ENCODE peak calls at places on chromosomes 13 and 19, in six cellular contexts. G, I, M, H, Y and L are unnamed samples.

GRCh38 chr13:94494021-94494420 is 14.5 kb upstream of the DCT start:
- DNase-seq in G (no peak), H (no peak), I (no peak), M (no peak), Y (no peak), L (no peak)

GRCh38 chr19:15129856-15130580 is 22.8 kb downstream of the SYDE1 start:
- DNase-seq in M (peak; percentile 86), G (no peak), Y (no peak), H (no peak), I (no peak), L (no peak)

GRCh38 chr19:56930647-56931592 is 90.4 kb upstream of the PEG3 start:
- DNase-seq in Y (no peak), H (no peak), G (no peak), M (no peak), I (no peak), L (no peak)

GRCh38 chr13:90746230-90746629 is 601.3 kb upstream of the MIR17HG start:
- DNase-seq in H (no peak), G (no peak), Y (no peak), M (no peak), I (no peak), L (no peak)

GRCh38 chr13:102191951-102192461 is 209.8 kb downstream of the FGF14 start:
- DNase-seq in M (peak; percentile 87), H (no peak), G (no peak), Y (no peak), I (no peak), L (peak; percentile 10)

GRCh38 chr19:47309038-47309437 is 623 bp upstream of the C5AR1 start:
- DNase-seq in I (no peak), H (no peak), G (peak; percentile 83), Y (no peak), M (no peak), L (no peak)

GRCh38 chr13:22357132-22357531 is 686.3 kb downstream of the FGF9 start:
- DNase-seq in H (no peak), G (no peak), M (peak; percentile 1), Y (no peak), I (no peak), L (peak; percentile 13)

GRCh38 chr13:31111136-31111535 is 50.6 kb downstream of the HSPH1 start:
- DNase-seq in Y (no peak), G (no peak), M (no peak), H (no peak), I (no peak), L (no peak)

GRCh38 chr19:18479964-18480723 is 41.7 kb downstream of the ELL start:
- DNase-seq in Y (peak; percentile 51), H (no peak), G (peak; percentile 90), M (no peak), I (peak; percentile 68), L (peak; percentile 53)

DNA sequence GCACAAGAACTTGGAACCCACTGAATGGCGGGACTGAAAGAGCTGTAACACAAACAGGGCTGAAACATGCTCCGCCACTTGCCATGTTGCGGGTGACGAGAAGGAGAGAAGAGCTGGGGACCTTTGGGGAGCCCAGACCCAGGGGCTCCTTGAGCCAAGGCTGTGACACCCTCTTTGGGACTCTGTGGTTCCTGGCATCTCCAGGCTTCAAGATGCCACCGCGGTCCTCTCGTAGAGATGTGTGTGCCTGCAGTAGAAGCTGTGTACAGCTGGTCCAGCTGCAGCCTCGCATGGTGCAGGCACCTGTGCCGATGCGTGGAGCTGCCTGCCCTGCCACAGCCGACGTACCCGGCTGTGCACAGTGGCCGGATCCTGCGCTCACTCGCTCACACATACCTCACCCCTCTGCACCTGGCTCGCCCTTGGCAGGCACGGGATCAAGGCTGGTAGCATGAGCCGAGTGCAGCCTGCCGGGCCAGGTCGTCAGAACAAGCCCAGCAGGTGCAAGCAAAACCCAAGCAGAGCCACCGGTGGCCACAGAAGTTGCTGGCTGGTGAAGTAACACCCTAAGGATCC is 1385.8 kb downstream of the PCDH9 start:
- DNase-seq in Y (no peak), I (no peak), H (no peak), M (no peak), G (peak; percentile 59), L (no peak)
- TF ChIP-seq CTCF in Y (no peak), I (no peak), H (no peak), M (no peak), G (no peak), L (no peak)

GRCh38 chr13:25329706-25330105 is 28.3 kb downstream of the NUP58 start:
- DNase-seq in Y (no peak), M (peak; percentile 70), I (no peak), H (no peak), G (no peak), L (no peak)

GRCh38 chr13:25319781-25320180 is 18.4 kb downstream of the NUP58 start:
- DNase-seq in Y (no peak), G (no peak), I (no peak), H (no peak), M (no peak), L (no peak)

DNA sequence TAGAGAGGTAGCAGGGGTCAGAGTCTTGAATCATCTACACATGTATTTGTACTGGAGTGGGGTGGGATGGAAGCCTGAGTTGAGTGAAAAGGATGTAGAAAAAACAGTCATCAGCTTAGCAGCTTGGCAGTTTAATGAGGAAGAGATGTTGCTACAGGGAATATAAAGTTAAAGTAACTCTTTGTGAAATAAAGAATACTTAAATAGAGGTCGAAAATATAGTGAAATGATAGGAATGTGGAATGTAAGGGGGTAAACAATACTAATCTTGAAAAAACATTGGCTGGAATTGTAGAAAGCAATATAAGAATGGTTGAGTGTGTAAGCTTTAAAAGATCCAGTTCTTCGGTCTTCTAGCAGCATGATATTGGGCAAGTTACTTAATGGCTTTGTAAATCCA is 22.7 kb downstream of the NUP58 start:
- DNase-seq in G (no peak), I (no peak), M (no peak), H (no peak), Y (no peak), L (no peak)
- H3K36me3 ChIP-seq in G (peaks cover 81% of the 10 kb centered on the region), I (peaks cover 2% of the 10 kb centered on the region), M (peaks cover 2% of the 10 kb centered on the region), H (peaks cover 100% of the 10 kb centered on the region), Y (peaks cover 9% of the 10 kb centered on the region), L (peaks cover 3% of the 10 kb centered on the region)

DNA sequence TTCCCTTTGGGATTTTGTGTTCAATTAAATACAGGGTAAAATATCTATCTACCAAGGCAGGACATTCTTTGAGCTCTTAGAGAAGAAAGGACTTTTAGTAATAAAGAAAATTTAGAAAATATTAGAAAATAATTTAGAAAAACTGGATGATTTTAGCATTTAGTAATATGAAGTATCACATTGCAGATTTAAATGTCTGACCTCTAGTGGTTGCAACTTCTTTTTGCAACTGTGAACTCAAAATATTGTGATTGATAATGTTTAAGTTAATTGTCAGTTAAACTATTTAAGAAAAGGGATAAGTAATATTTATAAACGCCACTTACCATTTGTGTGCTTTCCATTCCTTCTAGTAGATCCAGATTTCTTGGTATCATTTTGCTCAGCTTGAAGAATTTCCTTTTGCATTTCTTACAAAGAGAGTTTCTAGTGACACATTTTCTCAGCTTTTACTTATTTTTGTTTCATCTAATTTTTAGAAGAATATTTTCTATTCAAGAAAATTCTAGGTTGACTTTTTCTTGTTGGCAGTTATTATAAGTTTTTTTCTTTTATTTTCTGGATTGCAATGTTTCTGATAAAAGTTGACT is 10.3 kb upstream of the POSTN start:
- DNase-seq in I (no peak), M (peak; percentile 22), Y (no peak), H (no peak), G (no peak), L (no peak)
- TF ChIP-seq CTCF in I (no peak), M (peak; percentile 11), Y (no peak), H (no peak), G (peak; percentile 15), L (peak; percentile 51)

GRCh38 chr13:78618411-78618810 is 15.1 kb upstream of the POU4F1 start:
- DNase-seq in H (no peak), M (no peak), G (no peak), Y (no peak), I (no peak), L (no peak)
- H3K36me3 ChIP-seq in H (peaks cover 39% of the 10 kb centered on the region), M (peaks cover 2% of the 10 kb centered on the region), G (peaks cover 17% of the 10 kb centered on the region), Y (no peaks in the 10 kb centered on the region), I (no peaks in the 10 kb centered on the region), L (peaks cover 5% of the 10 kb centered on the region)